ENCODE peak calls at places on chromosomes 7 and 10, in four cellular contexts. N, F, X and P are unnamed samples.

GRCh38 chr7:25622716-25623115 is 394.4 kb upstream of the NPVF start:
- DNase-seq in F (no peak), N (no peak), X (no peak), P (no peak)

GRCh38 chr7:20412023-20412422 is 81.3 kb downstream of the ITGB8 start:
- DNase-seq in X (no peak), N (no peak), F (no peak), P (no peak)

GRCh38 chr7:1204460-1204859 is 28.2 kb upstream of the UNCX start:
- DNase-seq in X (no peak), N (no peak), F (no peak), P (no peak)

GRCh38 chr7:100604078-100604975 is 2.2 kb downstream of the PCOLCE start:
- DNase-seq in F (no peak), X (peak; percentile 90), N (peak; percentile 82), P (peak; percentile 57)

GRCh38 chr10:116974442-116975005 is 30.5 kb downstream of the SHTN1 start:
- DNase-seq in F (no peak), N (no peak), X (peak; percentile 49), P (no peak)

GRCh38 chr7:155930061-155930460 is 117.8 kb upstream of the SHH start:
- DNase-seq in F (no peak), N (no peak), X (no peak), P (no peak)

GRCh38 chr10:74923556-74923955 is 97.2 kb downstream of the KAT6B start:
- DNase-seq in F (no peak), X (no peak), N (no peak), P (no peak)

GRCh38 chr7:77308792-77309191 is 107.4 kb downstream of the GSAP start:
- DNase-seq in X (no peak), N (no peak), F (no peak), P (no peak)

GRCh38 chr10:79066460-79067240 is 2.1 kb upstream of the ZMIZ1 start:
- DNase-seq in F (no peak), N (no peak), X (peak; percentile 92), P (peak; percentile 54)

GRCh38 chr10:70840836-70841235 is 25.1 kb downstream of the SGPL1 start:
- DNase-seq in X (no peak), N (no peak), F (no peak), P (no peak)

GRCh38 chr7:94650137-94650536 is 5.8 kb downstream of the SGCE start:
- DNase-seq in N (no peak), F (no peak), X (no peak), P (no peak)

DNA sequence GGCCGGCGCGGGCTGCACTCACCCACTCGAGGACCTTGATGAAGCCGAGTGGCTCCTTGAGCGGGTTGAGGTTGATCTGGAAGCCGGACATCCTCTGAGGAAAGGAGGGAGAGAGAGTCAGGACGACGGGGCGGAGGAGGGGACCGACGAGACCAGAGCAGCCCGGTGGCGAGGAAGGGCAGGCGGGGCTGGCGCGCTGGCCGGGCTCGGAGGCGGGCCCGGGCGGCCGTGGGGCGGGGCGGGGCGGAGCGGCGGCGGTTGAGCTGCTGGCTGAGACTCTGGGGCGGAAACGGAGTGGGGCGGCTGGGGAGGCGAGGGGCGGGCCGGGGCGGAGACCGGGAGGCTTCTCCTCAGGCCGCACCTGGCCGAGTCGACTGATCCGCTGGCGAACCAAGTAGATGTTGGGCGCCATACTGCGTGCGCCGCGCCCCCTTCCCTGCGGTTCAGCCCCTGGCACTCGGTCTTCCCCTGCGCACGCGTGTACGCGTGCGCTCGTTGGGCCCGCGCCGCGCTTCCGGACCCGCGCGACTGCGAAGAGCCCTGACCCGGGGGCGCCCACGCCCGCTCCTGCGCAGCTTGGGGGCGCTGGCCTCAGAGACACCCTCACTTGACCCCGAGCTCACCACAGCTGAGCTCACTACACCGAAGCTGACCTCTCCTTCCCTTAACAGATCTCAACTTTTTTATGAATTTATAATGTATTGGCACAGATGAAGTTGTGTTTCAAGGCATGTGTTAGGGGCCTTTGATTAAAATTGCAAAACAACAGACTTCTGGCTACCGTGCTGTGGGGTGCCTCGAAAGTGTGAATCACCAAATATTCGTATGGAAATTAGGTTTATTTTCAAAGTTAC is at the start of gene SYPL1:
- DNase-seq in X (peak; percentile 84), N (peak; percentile 96), F (peak; percentile 65), P (peak; percentile 85)
- H3K4me1 ChIP-seq in X (peaks cover 28% of the 10 kb centered on the region), N (peaks cover 18% of the 10 kb centered on the region), F (peaks cover 16% of the 10 kb centered on the region), P (peaks cover 42% of the 10 kb centered on the region)

DNA sequence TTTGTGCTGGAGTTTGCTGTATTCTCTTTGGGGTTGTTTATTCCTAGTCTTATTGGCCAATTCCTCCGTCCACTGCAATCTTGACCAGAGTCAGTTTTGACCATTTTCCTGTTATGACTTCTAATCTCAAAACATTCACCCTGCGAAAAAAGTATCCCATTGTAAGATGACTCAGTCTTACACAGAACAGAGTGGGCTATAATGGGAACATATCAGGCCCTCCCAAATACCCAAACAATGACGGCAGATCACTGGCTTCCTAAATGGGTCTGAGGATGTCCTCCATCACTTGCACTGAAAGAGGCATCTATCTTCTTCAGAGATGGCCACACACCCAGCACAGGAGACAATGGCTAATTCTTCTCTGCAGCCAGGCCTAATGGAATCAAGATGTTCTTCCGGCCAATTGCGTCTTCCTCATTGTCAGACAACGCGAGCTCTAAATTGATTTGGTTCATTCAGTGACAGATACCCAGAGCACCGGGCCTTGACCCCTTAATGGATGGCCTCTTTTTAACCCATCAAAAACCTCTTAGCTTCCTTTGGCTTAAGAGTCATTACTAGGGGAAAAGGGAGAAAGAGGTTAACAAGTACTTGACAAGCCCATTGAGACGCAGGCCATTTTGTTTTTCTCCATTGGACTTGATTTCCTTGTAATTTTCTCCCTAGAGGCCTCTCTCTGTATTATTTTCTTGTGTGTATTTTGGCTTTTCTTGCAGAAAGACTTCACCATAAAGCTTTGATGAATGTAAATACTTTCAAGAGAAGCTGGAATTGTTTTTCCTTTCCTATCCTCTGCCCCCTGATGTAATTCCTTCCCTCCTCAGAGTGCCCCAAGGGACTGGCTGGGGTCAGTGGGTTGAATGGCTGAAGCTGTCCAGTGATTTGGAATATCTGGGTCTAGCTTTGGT is 129.7 kb downstream of the PRPF18 start:
- DNase-seq in F (no peak), X (no peak), N (no peak), P (peak; percentile 45)
- H3K27ac ChIP-seq in F (no peak overlapping the region), X (no peak overlapping the region), N (no peak overlapping the region), P (no peak overlapping the region)

GRCh38 chr7:130641497-130641896 is 27.1 kb downstream of the COPG2 start:
- DNase-seq in F (no peak), X (no peak), N (no peak), P (no peak)
- TF ChIP-seq EP300 in F (no peak), X (no peak), N (no peak), P (no peak)

GRCh38 chr7:81510122-81510521 is 259.7 kb downstream of the HGF start:
- DNase-seq in N (no peak), F (no peak), X (no peak), P (no peak)
- H3K4me1 ChIP-seq in N (no peaks in the 10 kb centered on the region), F (no peaks in the 10 kb centered on the region), X (no peaks in the 10 kb centered on the region), P (no peaks in the 10 kb centered on the region)

GRCh38 chr10:36380538-36380937 is 738.4 kb upstream of the FZD8 start:
- DNase-seq in X (no peak), F (no peak), N (no peak), P (no peak)

GRCh38 chr10:36373424-36374096 is 731.5 kb upstream of the FZD8 start:
- DNase-seq in F (no peak), N (no peak), X (no peak), P (no peak)

DNA sequence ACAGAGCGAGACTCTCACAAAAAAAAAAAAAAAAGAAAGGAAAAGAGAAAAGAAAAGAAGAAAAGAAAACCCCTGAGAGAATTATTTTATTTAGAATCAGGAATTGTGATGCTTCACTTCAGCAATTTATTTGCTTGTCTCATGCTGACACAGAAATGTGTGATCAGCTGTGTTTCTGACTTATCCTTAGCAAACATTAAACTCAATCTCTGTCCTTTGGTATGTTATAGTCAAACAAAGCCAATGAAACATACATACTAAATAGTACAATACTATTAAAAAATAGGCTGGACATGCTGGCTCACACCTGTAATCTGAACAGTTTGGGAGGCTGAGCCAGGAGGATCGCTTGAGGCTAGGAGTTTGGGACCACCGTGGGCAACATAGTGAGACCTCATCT is 733.0 kb upstream of the FZD8 start:
- DNase-seq in F (no peak), X (no peak), N (no peak), P (no peak)
- H3K27ac ChIP-seq in F (no peak overlapping the region), X (no peak overlapping the region), N (no peak overlapping the region), P (no peak overlapping the region)